ENCODE peak calls at places on chromosome 10, in five cellular contexts. One of them, this sample, is unnamed.

GRCh38 chr10:33509231-33509871 is 174.9 kb upstream of the NRP1 start:
- DNase-seq in esophagus muscularis mucosa: peak
- DNase-seq in EL: peak
- DNase-seq in GDM1: peak
- DNase-seq in AG09319: peak
- DNase-seq in this sample: no peak

GRCh38 chr10:29849434-29849833 is 210.0 kb downstream of the JCAD start:
- DNase-seq in EL: peak
- DNase-seq in GDM1: peak
- DNase-seq in AG09319: peak
- DNase-seq in esophagus muscularis mucosa: no peak
- DNase-seq in this sample: peak

GRCh38 chr10:86331861-86332260 is 34.7 kb downstream of the GRID1 start:
- DNase-seq in GDM1: no peak
- DNase-seq in EL: no peak
- DNase-seq in esophagus muscularis mucosa: no peak
- DNase-seq in AG09319: no peak
- DNase-seq in this sample: no peak

GRCh38 chr10:98363188-98363587 is 51.8 kb downstream of the PYROXD2 start:
- DNase-seq in GDM1: no peak
- DNase-seq in EL: no peak
- DNase-seq in AG09319: no peak
- DNase-seq in esophagus muscularis mucosa: no peak
- DNase-seq in this sample: no peak

GRCh38 chr10:24483701-24484100 is 240.0 kb downstream of the ARHGAP21 start:
- DNase-seq in EL: peak
- DNase-seq in AG09319: no peak
- DNase-seq in esophagus muscularis mucosa: no peak
- DNase-seq in GDM1: no peak
- DNase-seq in this sample: no peak

GRCh38 chr10:58064714-58065528 is 202.8 kb downstream of the IPMK start:
- DNase-seq in esophagus muscularis mucosa: no peak
- DNase-seq in AG09319: peak
- DNase-seq in EL: peak
- DNase-seq in GDM1: peak
- DNase-seq in this sample: peak

GRCh38 chr10:110802090-110802489 is 69.6 kb upstream of the PDCD4 start:
- DNase-seq in esophagus muscularis mucosa: no peak
- DNase-seq in AG09319: peak
- DNase-seq in EL: peak
- DNase-seq in GDM1: no peak
- DNase-seq in this sample: peak

GRCh38 chr10:3477683-3478082 is 305.1 kb upstream of the PITRM1 start:
- DNase-seq in GDM1: no peak
- DNase-seq in EL: no peak
- DNase-seq in AG09319: no peak
- DNase-seq in esophagus muscularis mucosa: no peak
- DNase-seq in this sample: no peak

GRCh38 chr10:14124951-14125350 is 205.8 kb downstream of the FRMD4A start:
- DNase-seq in AG09319: no peak
- DNase-seq in EL: no peak
- DNase-seq in esophagus muscularis mucosa: no peak
- DNase-seq in GDM1: no peak
- DNase-seq in this sample: no peak

GRCh38 chr10:21953585-21954057 is 49.9 kb downstream of the DNAJC1 start:
- DNase-seq in EL: peak
- DNase-seq in AG09319: peak
- DNase-seq in GDM1: no peak
- DNase-seq in esophagus muscularis mucosa: no peak
- DNase-seq in this sample: peak

GRCh38 chr10:113620486-113620885 is 43.4 kb downstream of the NRAP start:
- DNase-seq in esophagus muscularis mucosa: no peak
- DNase-seq in EL: no peak
- DNase-seq in GDM1: no peak
- DNase-seq in AG09319: no peak
- DNase-seq in this sample: no peak

GRCh38 chr10:133365461-133366129 is 7.6 kb downstream of the ECHS1 start:
- DNase-seq in AG09319: no peak
- DNase-seq in EL: no peak
- DNase-seq in GDM1: no peak
- DNase-seq in esophagus muscularis mucosa: no peak
- DNase-seq in this sample: no peak

GRCh38 chr10:69359089-69360025 is 57.4 kb downstream of the TACR2 start:
- DNase-seq in EL: no peak
- DNase-seq in GDM1: no peak
- DNase-seq in AG09319: no peak
- DNase-seq in esophagus muscularis mucosa: no peak
- DNase-seq in this sample: no peak

GRCh38 chr10:75281980-75282379 is 46.2 kb upstream of the COMTD1 start:
- DNase-seq in GDM1: no peak
- DNase-seq in EL: no peak
- DNase-seq in esophagus muscularis mucosa: no peak
- DNase-seq in AG09319: no peak
- DNase-seq in this sample: no peak

GRCh38 chr10:48454302-48455054 is 148.0 kb downstream of the MAPK8 start:
- DNase-seq in AG09319: no peak
- DNase-seq in EL: no peak
- DNase-seq in esophagus muscularis mucosa: no peak
- DNase-seq in GDM1: no peak
- DNase-seq in this sample: no peak

GRCh38 chr10:123309740-123310139 is 155.5 kb downstream of the BUB3 start:
- DNase-seq in GDM1: no peak
- DNase-seq in esophagus muscularis mucosa: peak
- DNase-seq in EL: no peak
- DNase-seq in AG09319: no peak
- DNase-seq in this sample: no peak

GRCh38 chr10:97611473-97611872 is 21.8 kb downstream of the MORN4 start:
- DNase-seq in EL: no peak
- DNase-seq in esophagus muscularis mucosa: no peak
- DNase-seq in GDM1: no peak
- DNase-seq in AG09319: no peak
- DNase-seq in this sample: no peak

GRCh38 chr10:89649051-89649450 is 4.0 kb upstream of the PANK1 start:
- DNase-seq in AG09319: no peak
- DNase-seq in GDM1: no peak
- DNase-seq in EL: no peak
- DNase-seq in esophagus muscularis mucosa: peak
- DNase-seq in this sample: no peak

GRCh38 chr10:14439451-14440259 is 108.9 kb upstream of the FRMD4A start:
- DNase-seq in GDM1: no peak
- DNase-seq in esophagus muscularis mucosa: no peak
- DNase-seq in AG09319: no peak
- DNase-seq in EL: peak
- DNase-seq in this sample: no peak

GRCh38 chr10:69503001-69503895 is 52.0 kb downstream of the TSPAN15 start:
- DNase-seq in esophagus muscularis mucosa: no peak
- DNase-seq in AG09319: no peak
- DNase-seq in EL: no peak
- DNase-seq in GDM1: no peak
- DNase-seq in this sample: no peak

GRCh38 chr10:99548041-99548530 is 15.3 kb downstream of the NKX2-3 start:
- DNase-seq in GDM1: no peak
- DNase-seq in AG09319: no peak
- DNase-seq in EL: peak
- DNase-seq in esophagus muscularis mucosa: no peak
- DNase-seq in this sample: no peak

GRCh38 chr10:21060626-21061025 is 163.5 kb upstream of the NEBL start:
- DNase-seq in esophagus muscularis mucosa: no peak
- DNase-seq in GDM1: no peak
- DNase-seq in AG09319: no peak
- DNase-seq in EL: no peak
- DNase-seq in this sample: no peak

GRCh38 chr10:35400600-35401268 is 64.4 kb downstream of the CCNY start:
- DNase-seq in AG09319: no peak
- DNase-seq in GDM1: no peak
- DNase-seq in EL: no peak
- DNase-seq in esophagus muscularis mucosa: no peak
- DNase-seq in this sample: no peak

GRCh38 chr10:102410427-102411073 is 8.0 kb downstream of the PSD start:
- DNase-seq in AG09319: no peak
- DNase-seq in GDM1: no peak
- DNase-seq in EL: no peak
- DNase-seq in esophagus muscularis mucosa: no peak
- DNase-seq in this sample: no peak

GRCh38 chr10:117139581-117140524 is 1.8 kb upstream of the VAX1 start:
- DNase-seq in AG09319: no peak
- DNase-seq in EL: no peak
- DNase-seq in GDM1: no peak
- DNase-seq in esophagus muscularis mucosa: no peak
- DNase-seq in this sample: no peak

GRCh38 chr10:121500591-121501341 is 97.5 kb downstream of the FGFR2 start:
- DNase-seq in GDM1: no peak
- DNase-seq in esophagus muscularis mucosa: no peak
- DNase-seq in AG09319: no peak
- DNase-seq in EL: no peak
- DNase-seq in this sample: no peak

GRCh38 chr10:69662173-69662685 is 32.2 kb downstream of the FAM241B start:
- DNase-seq in esophagus muscularis mucosa: no peak
- DNase-seq in AG09319: no peak
- DNase-seq in GDM1: no peak
- DNase-seq in EL: no peak
- DNase-seq in this sample: no peak